ENCODE peak calls at places on chromosome 2, in four cellular contexts. U is activated CD4-positive, alpha-beta T cell treated with anti-CD3 and anti-CD28 coated beads for 1 hour; D is GM23338; A is GM04504. W is an unnamed sample.

GRCh38 chr2:136112949-136113766 is 4.8 kb downstream of the CXCR4 start:
- DNase-seq in U (no peak), D (no peak), A (no peak), W (no peak)

GRCh38 chr2:177585234-177585863 is 192.8 kb downstream of the AGPS start:
- DNase-seq in U (no peak), D (no peak), A (no peak), W (no peak)

GRCh38 chr2:181461056-181461630 is 4.0 kb downstream of the ITGA4 start:
- DNase-seq in U (no peak), D (no peak), A (no peak), W (no peak)

GRCh38 chr2:46876741-46877384 is 38.7 kb downstream of the MCFD2 start:
- DNase-seq in U (no peak), D (peak), A (peak), W (peak)

GRCh38 chr2:188600536-188601210 is 309.0 kb downstream of the GULP1 start:
- DNase-seq in U (no peak), D (no peak), A (no peak), W (peak)

GRCh38 chr2:96580771-96581170 is 44.2 kb downstream of the ARID5A start:
- DNase-seq in U (no peak), D (peak), A (no peak), W (no peak)

GRCh38 chr2:175135177-175135576 is 32.8 kb downstream of the ATF2 start:
- DNase-seq in U (no peak), D (no peak), A (no peak), W (no peak)

GRCh38 chr2:195304310-195304709 is 352.7 kb upstream of the SLC39A10 start:
- DNase-seq in U (no peak), D (peak), A (no peak), W (peak)

GRCh38 chr2:176763871-176764404 is 448.7 kb upstream of the HNRNPA3 start:
- DNase-seq in U (no peak), D (peak), A (no peak), W (no peak)

GRCh38 chr2:148887349-148888002 is 12.4 kb downstream of the KIF5C start:
- DNase-seq in U (no peak), D (peak), A (no peak), W (no peak)

GRCh38 chr2:145036421-145036901 is 516.5 kb upstream of the ZEB2 start:
- DNase-seq in U (no peak), D (no peak), A (peak), W (peak)

GRCh38 chr2:121236101-121236640 is 48.8 kb downstream of the TFCP2L1 start:
- DNase-seq in U (no peak), D (no peak), A (no peak), W (no peak)

GRCh38 chr2:15955232-15955983 is 15.1 kb downstream of the MYCN start:
- DNase-seq in U (no peak), D (no peak), A (no peak), W (no peak)

GRCh38 chr2:8550481-8550880 is 131.4 kb upstream of the ID2 start:
- DNase-seq in U (no peak), D (no peak), A (no peak), W (no peak)

GRCh38 chr2:134248913-134249312 is 5.0 kb upstream of the MGAT5 start:
- DNase-seq in U (no peak), D (no peak), A (no peak), W (no peak)

GRCh38 chr2:30768708-30769580 is 38.3 kb downstream of the CAPN13 start:
- DNase-seq in U (no peak), D (no peak), A (no peak), W (no peak)

GRCh38 chr2:171185941-171186340 is 25.2 kb upstream of the TLK1 start:
- DNase-seq in U (no peak), D (no peak), A (peak), W (peak)

GRCh38 chr2:237075749-237076599 is 9.7 kb upstream of the COPS8 start:
- DNase-seq in U (no peak), D (no peak), A (no peak), W (no peak)

GRCh38 chr2:58727977-58728656 is 487.0 kb upstream of the FANCL start:
- DNase-seq in U (no peak), D (no peak), A (no peak), W (no peak)

GRCh38 chr2:212811946-212812345 is 273.3 kb upstream of the ERBB4 start:
- DNase-seq in U (no peak), D (peak), A (no peak), W (no peak)

GRCh38 chr2:228334173-228334572 is 152.7 kb upstream of the SPHKAP start:
- DNase-seq in U (no peak), D (no peak), A (no peak), W (no peak)

GRCh38 chr2:137405496-137405895 is 558.8 kb upstream of the HNMT start:
- DNase-seq in U (no peak), D (no peak), A (no peak), W (no peak)

GRCh38 chr2:57876313-57876712 is 170.3 kb upstream of the VRK2 start:
- DNase-seq in U (no peak), D (no peak), A (no peak), W (no peak)

GRCh38 chr2:238299803-238300202 is 11.4 kb upstream of the PER2 start:
- DNase-seq in U (no peak), D (no peak), A (no peak), W (no peak)

GRCh38 chr2:51782874-51783765 is 751.2 kb upstream of the NRXN1 start:
- DNase-seq in U (no peak), D (no peak), A (peak), W (no peak)

GRCh38 chr2:215528555-215528954 is 92.7 kb upstream of the FN1 start:
- DNase-seq in U (no peak), D (no peak), A (peak), W (peak)

GRCh38 chr2:74261204-74261864 is 62.9 kb downstream of the MTHFD2 start:
- DNase-seq in U (no peak), D (peak), A (peak), W (no peak)

GRCh38 chr2:218720048-218721041 is 9.7 kb downstream of the TTLL4 start:
- DNase-seq in U (no peak), D (peak), A (no peak), W (no peak)

GRCh38 chr2:189409136-189409535 is 32.1 kb upstream of the WDR75 start:
- DNase-seq in U (no peak), D (no peak), A (no peak), W (peak)

GRCh38 chr2:229212241-229212640 is 58.8 kb downstream of the PID1 start:
- DNase-seq in U (no peak), D (no peak), A (no peak), W (no peak)

GRCh38 chr2:46717733-46718121 is 197.9 kb downstream of the MCFD2 start:
- DNase-seq in U (no peak), D (peak), A (no peak), W (no peak)

GRCh38 chr2:4020153-4020552 is 316.8 kb downstream of the DCDC2C start:
- DNase-seq in U (no peak), D (no peak), A (no peak), W (no peak)

GRCh38 chr2:222532315-222532714 is 108.0 kb downstream of the SGPP2 start:
- DNase-seq in U (no peak), D (no peak), A (no peak), W (no peak)

GRCh38 chr2:86337235-86338099 is at the start of gene REEP1:
- DNase-seq in U (no peak), D (peak), A (no peak), W (no peak)

GRCh38 chr2:172704072-172704936 is 31.3 kb upstream of the RAPGEF4 start:
- DNase-seq in U (no peak), D (peak), A (no peak), W (peak)

GRCh38 chr2:168118733-168119518 is 128.5 kb downstream of the STK39 start:
- DNase-seq in U (no peak), D (peak), A (peak), W (peak)

GRCh38 chr2:120434487-120434886 is 88.6 kb downstream of the INHBB start:
- DNase-seq in U (no peak), D (no peak), A (peak), W (no peak)

GRCh38 chr2:152762202-152762601 is 43.8 kb downstream of the ARL6IP6 start:
- DNase-seq in U (no peak), D (no peak), A (peak), W (peak)

W was measured in brain microvascular endothelial cell.